ENCODE peak calls at places on chromosomes 13 and 19, in ten cellular contexts. F is pancreas; J is keratinocyte; H is neural progenitor cell; U is GM12865; K is RWPE1; I is choroid plexus epithelial cell; A is left ventricle myocardium inferior; S is neural crest cell; W is CD8-positive, alpha-beta T cell. L is an unnamed sample.
A peak's percentile ranks its signal among the peaks of the same experiment; 100 is the strongest.

GRCh38 chr19:41956621-41957020 is 2.5 kb downstream of the RABAC1 start:
- DNase-seq in F (no peak), J (no peak), H (no peak), U (no peak), K (no peak), I (no peak), A (no peak), S (no peak), W (no peak), L (no peak)

GRCh38 chr19:14146789-14147216 is 10.4 kb upstream of the ASF1B start:
- DNase-seq in F (no peak), J (no peak), H (no peak), U (no peak), K (no peak), I (peak; percentile 81), A (no peak), S (no peak), W (no peak), L (no peak)

GRCh38 chr13:110683203-110683883 is 22.6 kb downstream of the CARS2 start:
- DNase-seq in F (no peak), J (no peak), H (no peak), U (no peak), K (no peak), I (peak; percentile 65), A (no peak), S (no peak), W (no peak), L (no peak)

GRCh38 chr13:65866138-65866537 is 1364.0 kb downstream of the PCDH9 start:
- DNase-seq in F (no peak), J (no peak), H (no peak), U (no peak), K (no peak), I (no peak), A (no peak), S (no peak), W (no peak), L (no peak)

GRCh38 chr13:67736646-67737420 is 506.7 kb upstream of the PCDH9 start:
- DNase-seq in F (no peak), J (no peak), H (peak; percentile 68), U (peak; percentile 1), K (no peak), I (peak; percentile 78), A (no peak), S (peak; percentile 44), W (no peak), L (no peak)

GRCh38 chr19:29477831-29478577 is 47.8 kb upstream of the VSTM2B start:
- DNase-seq in F (no peak), J (no peak), H (no peak), U (no peak), K (no peak), I (no peak), A (no peak), S (no peak), W (no peak), L (no peak)

GRCh38 chr19:42942187-42942789 is 5.3 kb upstream of the PSG7 start:
- DNase-seq in F (no peak), J (no peak), H (no peak), U (peak; percentile 6), K (no peak), I (peak; percentile 52), A (no peak), S (no peak), W (no peak), L (no peak)

GRCh38 chr13:110638814-110639806 is 23.8 kb downstream of the NAXD start:
- DNase-seq in F (peak; percentile 9), J (no peak), H (no peak), U (no peak), K (no peak), I (no peak), A (no peak), S (no peak), W (no peak), L (no peak)

GRCh38 chr19:1101337-1101698 is 2.5 kb upstream of the GPX4 start:
- DNase-seq in F (no peak), J (no peak), H (no peak), U (peak; percentile 63), K (no peak), I (no peak), A (no peak), S (no peak), W (no peak), L (no peak)

GRCh38 chr13:79990048-79990447 is 350.9 kb downstream of the SPRY2 start:
- DNase-seq in F (no peak), J (no peak), H (no peak), U (no peak), K (no peak), I (no peak), A (no peak), S (no peak), W (no peak), L (no peak)

GRCh38 chr13:45398862-45399261 is 19.3 kb downstream of the SLC25A30 start:
- DNase-seq in F (no peak), J (no peak), H (no peak), U (peak; percentile 2), K (no peak), I (no peak), A (no peak), S (no peak), W (peak; percentile 29), L (no peak)

GRCh38 chr19:38044267-38045111 is 137.5 kb downstream of the SIPA1L3 start:
- DNase-seq in F (no peak), J (no peak), H (no peak), U (peak; percentile 29), K (peak; percentile 26), I (peak; percentile 57), A (no peak), S (no peak), W (no peak), L (no peak)

DNA sequence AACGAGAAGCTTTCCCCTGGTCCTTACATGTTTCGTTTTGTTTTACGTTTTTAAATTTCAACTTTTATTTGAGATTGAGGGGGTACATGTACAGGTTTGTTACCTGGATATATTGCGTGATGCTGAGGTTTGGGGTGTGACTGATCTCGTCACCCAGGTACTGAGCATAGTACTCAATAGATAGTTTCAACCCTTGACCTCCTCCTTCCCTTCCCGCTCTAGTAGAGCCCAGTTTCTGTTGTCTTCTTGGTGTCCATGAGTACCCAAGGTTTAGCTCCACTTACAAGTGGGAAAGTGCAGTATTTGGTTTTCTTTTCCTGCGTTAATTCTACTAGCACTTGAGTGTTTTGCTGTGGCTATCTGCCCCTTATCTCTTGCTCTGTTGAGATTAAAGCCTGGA is 47.1 kb downstream of the ARHGEF18 start:
- DNase-seq in F (no peak), J (no peak), H (no peak), U (peak; percentile 37), K (no peak), I (peak; percentile 18), A (no peak), S (no peak), W (no peak), L (no peak)
- TF ChIP-seq CTCF in F (no peak), J (no peak), H (no peak), U (no peak), K (no peak), I (no peak), A (no peak), S (no peak), W (no peak), L (no peak)

GRCh38 chr13:44266305-44266704 is 107.3 kb upstream of the SERP2 start:
- DNase-seq in F (no peak), J (no peak), H (no peak), U (no peak), K (no peak), I (no peak), A (no peak), S (no peak), W (no peak), L (no peak)
- TF ChIP-seq CTCF in F (no peak), J (no peak), H (no peak), U (no peak), K (no peak), I (no peak), A (no peak), S (no peak), W (no peak), L (no peak)

GRCh38 chr13:43129511-43130130 is 106.2 kb downstream of the DNAJC15 start:
- DNase-seq in F (no peak), J (no peak), H (no peak), U (no peak), K (no peak), I (no peak), A (no peak), S (no peak), W (no peak), L (no peak)
- TF ChIP-seq CTCF in F (no peak), J (no peak), H (no peak), U (no peak), K (no peak), I (no peak), A (no peak), S (no peak), W (no peak), L (no peak)

GRCh38 chr13:23776698-23777570 is 112.3 kb downstream of the MIPEP start:
- DNase-seq in F (no peak), J (no peak), H (no peak), U (peak; percentile 76), K (no peak), I (no peak), A (no peak), S (no peak), W (no peak), L (peak; percentile 36)

GRCh38 chr13:23772717-23773116 is 116.5 kb downstream of the MIPEP start:
- DNase-seq in F (no peak), J (no peak), H (no peak), U (no peak), K (no peak), I (no peak), A (no peak), S (no peak), W (no peak), L (no peak)

GRCh38 chr13:23778879-23779278 is 110.3 kb downstream of the MIPEP start:
- DNase-seq in F (no peak), J (no peak), H (no peak), U (no peak), K (no peak), I (peak; percentile 97), A (no peak), S (no peak), W (no peak), L (no peak)

GRCh38 chr13:23777571-23777870 is 111.7 kb downstream of the MIPEP start:
- DNase-seq in F (no peak), J (no peak), H (no peak), U (no peak), K (no peak), I (no peak), A (no peak), S (no peak), W (no peak), L (no peak)

DNA sequence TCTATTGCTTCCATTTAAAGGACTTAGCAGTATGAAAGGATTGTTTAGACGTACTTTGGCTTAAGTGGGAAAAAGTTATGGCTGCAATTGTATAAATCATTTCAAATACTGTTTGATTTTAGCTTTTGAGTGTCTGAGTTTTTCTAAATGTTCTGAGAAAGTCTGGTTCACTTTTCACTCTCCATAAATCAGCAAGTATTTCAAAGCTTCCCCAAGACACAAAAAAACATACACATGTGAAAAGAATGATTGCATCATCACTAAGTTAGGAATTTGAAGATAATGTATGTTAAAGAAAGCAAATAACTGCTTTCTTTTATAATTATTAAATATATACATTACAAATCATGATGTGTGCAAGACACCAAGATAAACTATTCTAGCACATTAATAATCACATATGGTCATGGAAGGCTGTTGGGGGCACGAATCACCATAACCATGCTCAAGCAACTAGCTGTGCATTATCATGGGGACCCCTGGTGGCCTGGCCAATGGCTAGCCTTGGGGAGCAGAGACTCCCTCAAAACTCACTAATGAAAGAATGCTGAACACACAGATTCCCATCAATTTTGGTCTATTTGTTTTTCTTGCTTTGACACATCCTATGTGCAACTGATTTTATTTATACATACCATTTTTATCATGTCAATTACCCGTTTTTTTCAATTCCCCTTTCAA is 111.1 kb downstream of the MIPEP start:
- DNase-seq in F (no peak), J (no peak), H (no peak), U (no peak), K (no peak), I (peak; percentile 43), A (no peak), S (no peak), W (no peak), L (no peak)
- TF ChIP-seq CTCF in F (no peak), J (no peak), H (no peak), U (peak; percentile 18), K (no peak), I (peak; percentile 44), A (peak; percentile 41), S (no peak), W (no peak), L (peak; percentile 24)